ENCODE peak calls at places on chromosome 18, in eight cellular contexts. One of them, this sample, is unnamed.

GRCh38 chr18:76351961-76352581 is 143.0 kb downstream of the ZNF516 start:
- DNase-seq in colonic mucosa: peak; percentile 41
- DNase-seq in T-helper 9 cell: no peak
- DNase-seq in NCI-H774: peak; percentile 61
- DNase-seq in stomach: no peak
- DNase-seq in endothelial cell: no peak
- DNase-seq in RWPE1: peak; percentile 87
- DNase-seq in COLO829: no peak
- DNase-seq in this sample: no peak

GRCh38 chr18:42559292-42559691 is 556.2 kb downstream of the RIT2 start:
- DNase-seq in colonic mucosa: no peak
- DNase-seq in T-helper 9 cell: no peak
- DNase-seq in NCI-H774: no peak
- DNase-seq in stomach: no peak
- DNase-seq in endothelial cell: no peak
- DNase-seq in RWPE1: no peak
- DNase-seq in COLO829: no peak
- DNase-seq in this sample: no peak

GRCh38 chr18:32443356-32443755 is 27.3 kb downstream of the GAREM1 start:
- DNase-seq in colonic mucosa: no peak
- DNase-seq in T-helper 9 cell: no peak
- DNase-seq in NCI-H774: no peak
- DNase-seq in stomach: no peak
- DNase-seq in endothelial cell: no peak
- DNase-seq in RWPE1: no peak
- DNase-seq in COLO829: no peak
- DNase-seq in this sample: no peak

GRCh38 chr18:3885209-3885792 is 435.3 kb downstream of the TGIF1 start:
- DNase-seq in colonic mucosa: no peak
- DNase-seq in T-helper 9 cell: no peak
- DNase-seq in NCI-H774: no peak
- DNase-seq in stomach: no peak
- DNase-seq in endothelial cell: no peak
- DNase-seq in RWPE1: peak; percentile 16
- DNase-seq in COLO829: no peak
- DNase-seq in this sample: no peak

GRCh38 chr18:61496374-61496773 is 163.1 kb downstream of the CDH20 start:
- DNase-seq in colonic mucosa: no peak
- DNase-seq in T-helper 9 cell: no peak
- DNase-seq in NCI-H774: no peak
- DNase-seq in stomach: no peak
- DNase-seq in endothelial cell: no peak
- DNase-seq in RWPE1: no peak
- DNase-seq in COLO829: no peak
- DNase-seq in this sample: no peak

GRCh38 chr18:9901377-9901776 is 12.4 kb upstream of the VAPA start:
- DNase-seq in colonic mucosa: no peak
- DNase-seq in T-helper 9 cell: no peak
- DNase-seq in NCI-H774: no peak
- DNase-seq in stomach: no peak
- DNase-seq in endothelial cell: no peak
- DNase-seq in RWPE1: no peak
- DNase-seq in COLO829: no peak
- DNase-seq in this sample: no peak

GRCh38 chr18:45670281-45670962 is 53.6 kb upstream of the SLC14A1 start:
- DNase-seq in colonic mucosa: no peak
- DNase-seq in T-helper 9 cell: peak; percentile 31
- DNase-seq in NCI-H774: no peak
- DNase-seq in stomach: no peak
- DNase-seq in endothelial cell: no peak
- DNase-seq in RWPE1: no peak
- DNase-seq in COLO829: no peak
- DNase-seq in this sample: peak; percentile 34

GRCh38 chr18:27921904-27922541 is 254.9 kb downstream of the CDH2 start:
- DNase-seq in colonic mucosa: no peak
- DNase-seq in T-helper 9 cell: no peak
- DNase-seq in NCI-H774: no peak
- DNase-seq in stomach: no peak
- DNase-seq in endothelial cell: no peak
- DNase-seq in RWPE1: peak; percentile 63
- DNase-seq in COLO829: peak; percentile 76
- DNase-seq in this sample: no peak

GRCh38 chr18:51614033-51614432 is 416.6 kb upstream of the MEX3C start:
- DNase-seq in colonic mucosa: no peak
- DNase-seq in T-helper 9 cell: no peak
- DNase-seq in NCI-H774: no peak
- DNase-seq in stomach: no peak
- DNase-seq in endothelial cell: no peak
- DNase-seq in RWPE1: peak; percentile 76
- DNase-seq in COLO829: peak; percentile 38
- DNase-seq in this sample: no peak

GRCh38 chr18:51614967-51615571 is 417.6 kb upstream of the MEX3C start:
- DNase-seq in colonic mucosa: no peak
- DNase-seq in T-helper 9 cell: no peak
- DNase-seq in NCI-H774: no peak
- DNase-seq in stomach: no peak
- DNase-seq in endothelial cell: no peak
- DNase-seq in RWPE1: peak; percentile 42
- DNase-seq in COLO829: no peak
- DNase-seq in this sample: no peak

GRCh38 chr18:51437280-51438271 is 240.1 kb upstream of the MEX3C start:
- DNase-seq in colonic mucosa: no peak
- DNase-seq in T-helper 9 cell: no peak
- DNase-seq in NCI-H774: no peak
- DNase-seq in stomach: no peak
- DNase-seq in endothelial cell: no peak
- DNase-seq in RWPE1: peak; percentile 19
- DNase-seq in COLO829: no peak
- DNase-seq in this sample: no peak

GRCh38 chr18:74360852-74361640 is 45.4 kb downstream of the C18orf63 start:
- DNase-seq in colonic mucosa: no peak
- DNase-seq in T-helper 9 cell: no peak
- DNase-seq in NCI-H774: no peak
- DNase-seq in stomach: no peak
- DNase-seq in endothelial cell: no peak
- DNase-seq in RWPE1: no peak
- DNase-seq in COLO829: no peak
- DNase-seq in this sample: no peak

GRCh38 chr18:43134876-43135275 is 19.4 kb upstream of the RIT2 start:
- DNase-seq in colonic mucosa: no peak
- DNase-seq in T-helper 9 cell: no peak
- DNase-seq in NCI-H774: no peak
- DNase-seq in stomach: no peak
- DNase-seq in endothelial cell: no peak
- DNase-seq in RWPE1: no peak
- DNase-seq in COLO829: no peak
- DNase-seq in this sample: no peak

GRCh38 chr18:58411323-58411722 is 217.6 kb downstream of the ALPK2 start:
- DNase-seq in colonic mucosa: no peak
- DNase-seq in T-helper 9 cell: no peak
- DNase-seq in NCI-H774: no peak
- DNase-seq in stomach: no peak
- DNase-seq in endothelial cell: no peak
- DNase-seq in RWPE1: no peak
- DNase-seq in COLO829: no peak
- DNase-seq in this sample: no peak

GRCh38 chr18:79519751-79520472 is 124.2 kb downstream of the NFATC1 start:
- DNase-seq in colonic mucosa: peak; percentile 15
- DNase-seq in T-helper 9 cell: peak; percentile 27
- DNase-seq in NCI-H774: no peak
- DNase-seq in stomach: no peak
- DNase-seq in endothelial cell: peak; percentile 15
- DNase-seq in RWPE1: no peak
- DNase-seq in COLO829: no peak
- DNase-seq in this sample: peak; percentile 48

GRCh38 chr18:59272971-59273935 is at the start of gene RAX:
- DNase-seq in colonic mucosa: no peak
- DNase-seq in T-helper 9 cell: no peak
- DNase-seq in NCI-H774: no peak
- DNase-seq in stomach: no peak
- DNase-seq in endothelial cell: peak; percentile 75
- DNase-seq in RWPE1: peak; percentile 35
- DNase-seq in COLO829: no peak
- DNase-seq in this sample: no peak

GRCh38 chr18:63979409-63979908 is 9.6 kb downstream of the SERPINB8 start:
- DNase-seq in colonic mucosa: peak; percentile 62
- DNase-seq in T-helper 9 cell: no peak
- DNase-seq in NCI-H774: peak; percentile 24
- DNase-seq in stomach: peak; percentile 51
- DNase-seq in endothelial cell: peak; percentile 49
- DNase-seq in RWPE1: peak; percentile 36
- DNase-seq in COLO829: peak; percentile 65
- DNase-seq in this sample: peak; percentile 5

GRCh38 chr18:43486462-43486861 is 209.2 kb upstream of the SYT4 start:
- DNase-seq in colonic mucosa: no peak
- DNase-seq in T-helper 9 cell: no peak
- DNase-seq in NCI-H774: no peak
- DNase-seq in stomach: peak; percentile 37
- DNase-seq in endothelial cell: no peak
- DNase-seq in RWPE1: no peak
- DNase-seq in COLO829: no peak
- DNase-seq in this sample: peak; percentile 1

GRCh38 chr18:63446266-63446665 is 24.0 kb upstream of the VPS4B start:
- DNase-seq in colonic mucosa: no peak
- DNase-seq in T-helper 9 cell: no peak
- DNase-seq in NCI-H774: no peak
- DNase-seq in stomach: no peak
- DNase-seq in endothelial cell: no peak
- DNase-seq in RWPE1: no peak
- DNase-seq in COLO829: no peak
- DNase-seq in this sample: no peak

GRCh38 chr18:63148449-63149199 is 170.9 kb downstream of the BCL2 start:
- DNase-seq in colonic mucosa: no peak
- DNase-seq in T-helper 9 cell: no peak
- DNase-seq in NCI-H774: peak; percentile 22
- DNase-seq in stomach: no peak
- DNase-seq in endothelial cell: no peak
- DNase-seq in RWPE1: no peak
- DNase-seq in COLO829: no peak
- DNase-seq in this sample: no peak

GRCh38 chr18:43634994-43635393 is 357.7 kb upstream of the SYT4 start:
- DNase-seq in colonic mucosa: no peak
- DNase-seq in T-helper 9 cell: no peak
- DNase-seq in NCI-H774: peak; percentile 16
- DNase-seq in stomach: no peak
- DNase-seq in endothelial cell: no peak
- DNase-seq in RWPE1: no peak
- DNase-seq in COLO829: no peak
- DNase-seq in this sample: no peak

GRCh38 chr18:27605107-27605834 is 420.2 kb upstream of the CHST9 start:
- DNase-seq in colonic mucosa: peak; percentile 59
- DNase-seq in T-helper 9 cell: no peak
- DNase-seq in NCI-H774: peak; percentile 66
- DNase-seq in stomach: peak; percentile 66
- DNase-seq in endothelial cell: peak; percentile 68
- DNase-seq in RWPE1: peak; percentile 35
- DNase-seq in COLO829: peak; percentile 20
- DNase-seq in this sample: no peak

GRCh38 chr18:13982136-13982535 is 66.8 kb upstream of the MC2R start:
- DNase-seq in colonic mucosa: no peak
- DNase-seq in T-helper 9 cell: no peak
- DNase-seq in NCI-H774: no peak
- DNase-seq in stomach: no peak
- DNase-seq in endothelial cell: peak; percentile 29
- DNase-seq in RWPE1: no peak
- DNase-seq in COLO829: no peak
- DNase-seq in this sample: no peak

GRCh38 chr18:50697509-50697908 is 122.3 kb downstream of the MRO start:
- DNase-seq in colonic mucosa: no peak
- DNase-seq in T-helper 9 cell: no peak
- DNase-seq in NCI-H774: no peak
- DNase-seq in stomach: no peak
- DNase-seq in endothelial cell: no peak
- DNase-seq in RWPE1: no peak
- DNase-seq in COLO829: no peak
- DNase-seq in this sample: no peak

GRCh38 chr18:12518326-12518725 is 110.6 kb downstream of the PRELID3A start:
- DNase-seq in colonic mucosa: no peak
- DNase-seq in T-helper 9 cell: no peak
- DNase-seq in NCI-H774: no peak
- DNase-seq in stomach: no peak
- DNase-seq in endothelial cell: no peak
- DNase-seq in RWPE1: no peak
- DNase-seq in COLO829: no peak
- DNase-seq in this sample: no peak

GRCh38 chr18:35039633-35040032 is 1.6 kb upstream of the MAPRE2 start:
- DNase-seq in colonic mucosa: no peak
- DNase-seq in T-helper 9 cell: no peak
- DNase-seq in NCI-H774: no peak
- DNase-seq in stomach: no peak
- DNase-seq in endothelial cell: no peak
- DNase-seq in RWPE1: peak; percentile 1
- DNase-seq in COLO829: no peak
- DNase-seq in this sample: no peak

GRCh38 chr18:34947711-34948125 is 93.5 kb upstream of the MAPRE2 start:
- DNase-seq in colonic mucosa: no peak
- DNase-seq in T-helper 9 cell: no peak
- DNase-seq in NCI-H774: no peak
- DNase-seq in stomach: no peak
- DNase-seq in endothelial cell: no peak
- DNase-seq in RWPE1: no peak
- DNase-seq in COLO829: no peak
- DNase-seq in this sample: no peak

GRCh38 chr18:6874316-6874715 is 144.8 kb downstream of the ARHGAP28 start:
- DNase-seq in colonic mucosa: no peak
- DNase-seq in T-helper 9 cell: no peak
- DNase-seq in NCI-H774: no peak
- DNase-seq in stomach: no peak
- DNase-seq in endothelial cell: no peak
- DNase-seq in RWPE1: no peak
- DNase-seq in COLO829: no peak
- DNase-seq in this sample: no peak

GRCh38 chr18:6729247-6730091 is at the start of gene ARHGAP28:
- DNase-seq in colonic mucosa: peak; percentile 76
- DNase-seq in T-helper 9 cell: no peak
- DNase-seq in NCI-H774: peak; percentile 84
- DNase-seq in stomach: peak; percentile 70
- DNase-seq in endothelial cell: peak; percentile 90
- DNase-seq in RWPE1: peak; percentile 41
- DNase-seq in COLO829: peak; percentile 20
- DNase-seq in this sample: no peak

GRCh38 chr18:45860971-45861370 is 35.5 kb downstream of the SIGLEC15 start:
- DNase-seq in colonic mucosa: no peak
- DNase-seq in T-helper 9 cell: no peak
- DNase-seq in NCI-H774: no peak
- DNase-seq in stomach: no peak
- DNase-seq in endothelial cell: no peak
- DNase-seq in RWPE1: no peak
- DNase-seq in COLO829: no peak
- DNase-seq in this sample: no peak

GRCh38 chr18:10303171-10303570 is 151.3 kb upstream of the APCDD1 start:
- DNase-seq in colonic mucosa: no peak
- DNase-seq in T-helper 9 cell: no peak
- DNase-seq in NCI-H774: no peak
- DNase-seq in stomach: no peak
- DNase-seq in endothelial cell: no peak
- DNase-seq in RWPE1: no peak
- DNase-seq in COLO829: no peak
- DNase-seq in this sample: no peak

GRCh38 chr18:5879479-5879882 is 15.8 kb downstream of the TMEM200C start:
- DNase-seq in colonic mucosa: no peak
- DNase-seq in T-helper 9 cell: no peak
- DNase-seq in NCI-H774: no peak
- DNase-seq in stomach: no peak
- DNase-seq in endothelial cell: no peak
- DNase-seq in RWPE1: no peak
- DNase-seq in COLO829: no peak
- DNase-seq in this sample: peak; percentile 4

This sample was measured in stimulated activated naive CD4-positive, alpha-beta T cell.